ENCODE peak calls at places on chromosomes 1 and 21, in five cellular contexts. T, Z, F, A and Y are unnamed samples.

GRCh38 chr21:18155508-18156193 is 89.0 kb upstream of the CHODL start:
- DNase-seq in T (no peak), Z (no peak), F (no peak), A (no peak), Y (no peak)

GRCh38 chr1:203090667-203091320 is 5.0 kb upstream of the MYOG start:
- DNase-seq in T (peak; percentile 10), Z (no peak), F (no peak), A (no peak), Y (no peak)

GRCh38 chr21:33451634-33452071 is 28.1 kb downstream of the TMEM50B start:
- DNase-seq in T (peak; percentile 33), Z (no peak), F (no peak), A (no peak), Y (no peak)

GRCh38 chr1:247378334-247379073 is 37.5 kb upstream of the NLRP3 start:
- DNase-seq in T (no peak), Z (no peak), F (no peak), A (no peak), Y (no peak)

GRCh38 chr21:43271452-43272020 is 102.7 kb downstream of the CRYAA start:
- DNase-seq in T (no peak), Z (peak; percentile 16), F (no peak), A (peak; percentile 59), Y (no peak)

GRCh38 chr1:153437236-153437635 is 20.9 kb downstream of the S100A7A start:
- DNase-seq in T (no peak), Z (no peak), F (no peak), A (no peak), Y (no peak)

GRCh38 chr1:151968058-151968457 is 25.6 kb downstream of the S100A10 start:
- DNase-seq in T (peak; percentile 41), Z (no peak), F (peak; percentile 76), A (no peak), Y (no peak)

GRCh38 chr1:99745061-99745460 is 21.4 kb downstream of the FRRS1 start:
- DNase-seq in T (no peak), Z (no peak), F (no peak), A (no peak), Y (no peak)

GRCh38 chr21:26846036-26846931 is 1.1 kb upstream of the ADAMTS1 start:
- DNase-seq in T (peak; percentile 82), Z (peak; percentile 78), F (peak; percentile 76), A (peak; percentile 86), Y (peak; percentile 75)

GRCh38 chr1:72705921-72706320 is 423.6 kb upstream of the NEGR1 start:
- DNase-seq in T (no peak), Z (no peak), F (no peak), A (no peak), Y (no peak)

GRCh38 chr1:30083800-30084464 is 639.5 kb downstream of the MATN1 start:
- DNase-seq in T (peak; percentile 84), Z (no peak), F (no peak), A (no peak), Y (no peak)

GRCh38 chr1:165241321-165241720 is 115.2 kb downstream of the LMX1A start:
- DNase-seq in T (no peak), Z (no peak), F (no peak), A (no peak), Y (no peak)

GRCh38 chr1:25502957-25503356 is 40.4 kb upstream of the LDLRAP1 start:
- DNase-seq in T (peak; percentile 79), Z (no peak), F (no peak), A (no peak), Y (no peak)

GRCh38 chr1:169044296-169044695 is 62.2 kb upstream of the ATP1B1 start:
- DNase-seq in T (no peak), Z (no peak), F (peak; percentile 60), A (no peak), Y (no peak)

GRCh38 chr1:242873661-242874060 is 349.2 kb upstream of the PLD5 start:
- DNase-seq in T (no peak), Z (no peak), F (no peak), A (no peak), Y (no peak)

GRCh38 chr1:222084996-222085395 is 343.1 kb upstream of the DUSP10 start:
- DNase-seq in T (peak; percentile 62), Z (no peak), F (no peak), A (no peak), Y (no peak)

GRCh38 chr1:72649211-72649888 is 367.0 kb upstream of the NEGR1 start:
- DNase-seq in T (no peak), Z (peak; percentile 40), F (no peak), A (peak; percentile 39), Y (no peak)

GRCh38 chr1:207058878-207059867 is 6.1 kb downstream of the PFKFB2 start:
- DNase-seq in T (no peak), Z (no peak), F (no peak), A (no peak), Y (no peak)

GRCh38 chr1:213231795-213232231 is 180.8 kb downstream of the RPS6KC1 start:
- DNase-seq in T (peak; percentile 48), Z (no peak), F (no peak), A (no peak), Y (no peak)

DNA sequence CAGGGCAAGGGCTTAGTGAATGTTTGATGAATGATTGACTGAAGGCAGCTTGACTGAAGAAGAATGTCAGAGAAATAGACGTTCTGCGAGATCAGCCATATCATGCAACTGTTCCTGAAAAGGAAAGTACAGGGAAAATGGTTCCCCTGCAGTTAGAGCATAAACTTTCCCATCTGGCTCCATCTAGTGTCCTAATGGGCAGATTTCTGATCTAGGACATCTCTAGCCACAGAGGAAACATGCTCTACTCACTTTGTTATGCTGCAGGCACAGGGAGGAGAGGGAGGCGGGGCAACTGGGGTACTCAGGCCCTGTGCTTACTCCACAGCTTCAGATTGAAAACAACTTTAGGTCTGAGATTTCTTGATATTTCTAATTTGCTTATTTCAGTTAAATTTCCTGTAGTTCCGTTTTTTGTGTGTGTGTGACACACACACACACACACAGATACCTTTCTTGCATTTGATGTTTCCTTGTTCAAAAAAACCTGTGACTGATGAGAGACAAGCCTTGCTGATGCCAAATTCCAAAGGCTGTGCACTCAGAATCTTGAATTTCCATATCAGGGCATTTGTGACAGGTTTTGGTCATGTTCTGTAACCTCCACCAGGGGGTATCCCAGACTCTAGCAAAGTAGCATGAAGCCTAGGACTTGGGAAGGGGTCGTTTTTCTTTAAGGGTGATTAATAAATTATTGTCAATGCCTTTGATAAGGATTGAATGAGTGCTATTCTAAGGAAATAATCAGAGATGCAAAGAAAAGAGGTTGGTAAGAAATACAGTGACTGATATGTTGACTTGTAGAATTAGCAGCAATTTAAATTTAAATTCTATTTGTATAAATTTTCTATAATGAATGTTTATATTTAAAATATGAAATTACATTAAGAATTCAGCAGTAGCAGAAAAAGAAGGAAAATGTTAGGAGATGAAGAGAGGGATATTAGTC is 139.7 kb upstream of the BEND5 start:
- DNase-seq in T (peak; percentile 2), Z (no peak), F (no peak), A (no peak), Y (no peak)
- TF ChIP-seq CTCF in T (peak; percentile 12), Z (peak; percentile 27), F (peak; percentile 14), A (peak; percentile 26), Y (peak; percentile 56)

GRCh38 chr21:41283211-41283818 is 33.3 kb upstream of the FAM3B start:
- DNase-seq in T (peak; percentile 87), Z (no peak), F (peak; percentile 82), A (no peak), Y (no peak)
- TF ChIP-seq CTCF in T (peak; percentile 93), Z (peak; percentile 75), F (peak; percentile 96), A (peak; percentile 77), Y (no peak)

GRCh38 chr1:226109829-226110248 is 47.3 kb downstream of the H3-3A start:
- DNase-seq in T (peak; percentile 70), Z (peak; percentile 93), F (peak; percentile 95), A (peak; percentile 95), Y (peak; percentile 87)

GRCh38 chr1:226110249-226111108 is 48.0 kb downstream of the H3-3A start:
- DNase-seq in T (peak; percentile 58), Z (peak; percentile 77), F (peak; percentile 90), A (peak; percentile 89), Y (peak; percentile 56)

GRCh38 chr1:226104671-226105121 is 42.2 kb downstream of the H3-3A start:
- DNase-seq in T (peak; percentile 52), Z (no peak), F (no peak), A (no peak), Y (no peak)

GRCh38 chr1:226108935-226109828 is 46.7 kb downstream of the H3-3A start:
- DNase-seq in T (peak; percentile 36), Z (no peak), F (peak; percentile 58), A (no peak), Y (no peak)

GRCh38 chr1:226107471-226108460 is 45.2 kb downstream of the H3-3A start:
- DNase-seq in T (no peak), Z (no peak), F (no peak), A (no peak), Y (no peak)
- TF ChIP-seq CTCF in T (no peak), Z (no peak), F (no peak), A (no peak), Y (no peak)

GRCh38 chr1:205524794-205525101 is 20.3 kb downstream of the CDK18 start:
- DNase-seq in T (no peak), Z (no peak), F (no peak), A (no peak), Y (no peak)

GRCh38 chr1:205528446-205528886 is 24.0 kb downstream of the CDK18 start:
- DNase-seq in T (no peak), Z (no peak), F (no peak), A (no peak), Y (no peak)

GRCh38 chr1:205527931-205528330 is 23.5 kb downstream of the CDK18 start:
- DNase-seq in T (no peak), Z (no peak), F (no peak), A (no peak), Y (no peak)

GRCh38 chr1:205525495-205526285 is 21.2 kb downstream of the CDK18 start:
- DNase-seq in T (no peak), Z (no peak), F (no peak), A (no peak), Y (no peak)

GRCh38 chr1:205526431-205526830 is 22.0 kb downstream of the CDK18 start:
- DNase-seq in T (no peak), Z (no peak), F (no peak), A (no peak), Y (no peak)
- TF ChIP-seq CTCF in T (no peak), Z (no peak), F (no peak), A (no peak), Y (no peak)

DNA sequence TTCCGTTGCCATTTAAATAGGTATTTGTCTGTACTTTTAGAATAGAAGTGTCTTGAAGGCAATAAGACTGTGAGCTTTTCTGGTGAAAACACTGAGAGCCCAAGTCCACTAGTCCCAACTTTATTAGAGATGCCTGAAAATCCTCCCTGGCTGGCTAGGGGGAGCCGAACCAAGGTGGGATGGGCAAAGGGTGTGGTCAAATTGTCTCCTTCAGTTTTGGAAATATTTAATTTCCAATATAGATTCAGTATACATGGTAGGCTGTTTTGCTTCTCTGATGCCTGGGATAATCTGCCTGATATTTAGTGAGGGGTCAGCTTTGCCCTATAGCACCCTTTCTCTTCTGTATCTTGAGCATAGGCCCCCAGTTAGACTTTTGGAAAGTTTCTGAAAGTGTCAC is 3.5 kb downstream of the ROR1 start:
- DNase-seq in T (no peak), Z (no peak), F (no peak), A (no peak), Y (no peak)
- TF ChIP-seq CTCF in T (no peak), Z (no peak), F (no peak), A (no peak), Y (no peak)